ENCODE peak calls at places on chromosomes 11 and 22, in four cellular contexts. K is HCT116, O is GM23248, G is HepG2. F is an unnamed sample.

GRCh38 chr22:49925525-49926128 is 7.2 kb downstream of the CRELD2 start:
- DNase-seq in K (no peak), O (no peak), G (no peak), F (no peak)

GRCh38 chr11:132792341-132793140 is 739.8 kb downstream of the OPCML start:
- DNase-seq in K (no peak), G (no peak), O (no peak), F (no peak)

GRCh38 chr22:29312218-29313125 is 3.0 kb downstream of the RASL10A start:
- DNase-seq in K (no peak), O (no peak), G (no peak), F (no peak)

GRCh38 chr11:115939726-115940421 is 435.7 kb upstream of the CADM1 start:
- DNase-seq in K (no peak), O (no peak), G (no peak), F (no peak)

GRCh38 chr11:47163898-47164297 is 12.8 kb downstream of the ARFGAP2 start:
- DNase-seq in G (no peak), K (no peak), O (no peak), F (no peak)

GRCh38 chr22:23402275-23403151 is 177.6 kb downstream of the IGLL1 start:
- DNase-seq in G (peak), K (peak), O (peak), F (peak)

GRCh38 chr22:46360891-46361290 is 25.4 kb downstream of the TRMU start:
- DNase-seq in O (no peak), K (no peak), G (no peak), F (no peak)

GRCh38 chr11:9263840-9264380 is 1.2 kb downstream of the DENND5A start:
- DNase-seq in G (peak), K (no peak), O (peak), F (peak)

GRCh38 chr22:49426618-49427266 is 400.9 kb downstream of the BRD1 start:
- DNase-seq in G (no peak), K (no peak), O (no peak), F (no peak)

GRCh38 chr11:115808351-115808940 is 304.2 kb upstream of the CADM1 start:
- DNase-seq in O (no peak), G (no peak), K (no peak), F (no peak)

GRCh38 chr11:93518081-93518480 is 25.1 kb downstream of the SMCO4 start:
- DNase-seq in O (no peak), K (no peak), G (no peak), F (no peak)

GRCh38 chr11:117189941-117190544 is 9.1 kb upstream of the TAGLN start:
- DNase-seq in G (no peak), K (no peak), O (no peak), F (no peak)

GRCh38 chr11:61709572-61709971 is 29.4 kb downstream of the DAGLA start:
- DNase-seq in O (no peak), K (no peak), G (no peak), F (no peak)

GRCh38 chr11:73401924-73402833 is 26.0 kb downstream of the RELT start:
- DNase-seq in O (peak), K (no peak), G (no peak), F (no peak)

GRCh38 chr11:44150395-44150794 is 54.9 kb downstream of the EXT2 start:
- DNase-seq in O (no peak), K (no peak), G (no peak), F (no peak)

GRCh38 chr11:1126935-1127663 is 30.7 kb upstream of the MUC5AC start:
- DNase-seq in G (no peak), K (no peak), O (no peak), F (no peak)

GRCh38 chr11:128506999-128507591 is 80.3 kb downstream of the ETS1 start:
- DNase-seq in K (no peak), G (no peak), O (peak), F (peak)

GRCh38 chr11:1293619-1294015 is 15.8 kb downstream of the TOLLIP start:
- DNase-seq in O (peak), K (no peak), G (no peak), F (no peak)

GRCh38 chr11:62513651-62514050 is 33.0 kb downstream of the AHNAK start:
- DNase-seq in O (no peak), G (no peak), K (no peak), F (no peak)

GRCh38 chr11:35507688-35508087 is 17.7 kb downstream of the PAMR1 start:
- DNase-seq in K (no peak), G (no peak), O (peak), F (no peak)

GRCh38 chr22:40009231-40009769 is 14.5 kb downstream of the FAM83F start:
- DNase-seq in O (no peak), G (no peak), K (no peak), F (no peak)

GRCh38 chr11:73154178-73154577 is 12.1 kb upstream of the FCHSD2 start:
- DNase-seq in G (no peak), K (no peak), O (no peak), F (no peak)

GRCh38 chr11:783581-784015 is 6.3 kb downstream of the CEND1 start:
- DNase-seq in G (no peak), O (peak), K (peak), F (peak)

GRCh38 chr22:40571887-40572286 is 64.6 kb downstream of the MRTFA start:
- DNase-seq in K (no peak), G (no peak), O (no peak), F (no peak)

GRCh38 chr11:15234796-15235195 is 120.1 kb downstream of the INSC start:
- DNase-seq in K (no peak), O (no peak), G (no peak), F (no peak)

GRCh38 chr11:113593698-113594308 is 112.3 kb downstream of the TMPRSS5 start:
- DNase-seq in K (no peak), O (peak), G (no peak), F (no peak)

GRCh38 chr11:1639102-1639620 is 9.6 kb downstream of the KRTAP5-5 start:
- DNase-seq in O (no peak), G (no peak), K (no peak), F (no peak)

GRCh38 chr11:102111787-102112653 is 1.8 kb downstream of the YAP1 start:
- DNase-seq in O (peak), K (peak), G (peak), F (peak)

GRCh38 chr11:120564573-120565301 is 53.2 kb downstream of the GRIK4 start:
- DNase-seq in K (no peak), O (peak), G (no peak), F (peak)

GRCh38 chr22:43895986-43896645 is 4.3 kb upstream of the PNPLA5 start:
- DNase-seq in G (no peak), O (no peak), K (no peak), F (no peak)

GRCh38 chr11:116328851-116329250 is 443.9 kb downstream of the BUD13 start:
- DNase-seq in K (no peak), G (no peak), O (no peak), F (no peak)

GRCh38 chr11:11770921-11771484 is 70.8 kb upstream of the USP47 start:
- DNase-seq in K (no peak), O (no peak), G (no peak), F (no peak)

GRCh38 chr11:11769362-11769761 is 72.4 kb upstream of the USP47 start:
- DNase-seq in K (no peak), G (no peak), O (no peak), F (no peak)

GRCh38 chr11:11772865-11773515 is 68.8 kb upstream of the USP47 start:
- DNase-seq in K (no peak), G (no peak), O (no peak), F (no peak)

GRCh38 chr11:11769782-11770181 is 72.0 kb upstream of the USP47 start:
- DNase-seq in K (no peak), G (no peak), O (no peak), F (no peak)

GRCh38 chr11:11770274-11770673 is 71.5 kb upstream of the USP47 start:
- DNase-seq in O (no peak), K (no peak), G (no peak), F (no peak)
- H3K9ac ChIP-seq in O (no peak), K (no peak), G (no peak), F (no peak)

DNA sequence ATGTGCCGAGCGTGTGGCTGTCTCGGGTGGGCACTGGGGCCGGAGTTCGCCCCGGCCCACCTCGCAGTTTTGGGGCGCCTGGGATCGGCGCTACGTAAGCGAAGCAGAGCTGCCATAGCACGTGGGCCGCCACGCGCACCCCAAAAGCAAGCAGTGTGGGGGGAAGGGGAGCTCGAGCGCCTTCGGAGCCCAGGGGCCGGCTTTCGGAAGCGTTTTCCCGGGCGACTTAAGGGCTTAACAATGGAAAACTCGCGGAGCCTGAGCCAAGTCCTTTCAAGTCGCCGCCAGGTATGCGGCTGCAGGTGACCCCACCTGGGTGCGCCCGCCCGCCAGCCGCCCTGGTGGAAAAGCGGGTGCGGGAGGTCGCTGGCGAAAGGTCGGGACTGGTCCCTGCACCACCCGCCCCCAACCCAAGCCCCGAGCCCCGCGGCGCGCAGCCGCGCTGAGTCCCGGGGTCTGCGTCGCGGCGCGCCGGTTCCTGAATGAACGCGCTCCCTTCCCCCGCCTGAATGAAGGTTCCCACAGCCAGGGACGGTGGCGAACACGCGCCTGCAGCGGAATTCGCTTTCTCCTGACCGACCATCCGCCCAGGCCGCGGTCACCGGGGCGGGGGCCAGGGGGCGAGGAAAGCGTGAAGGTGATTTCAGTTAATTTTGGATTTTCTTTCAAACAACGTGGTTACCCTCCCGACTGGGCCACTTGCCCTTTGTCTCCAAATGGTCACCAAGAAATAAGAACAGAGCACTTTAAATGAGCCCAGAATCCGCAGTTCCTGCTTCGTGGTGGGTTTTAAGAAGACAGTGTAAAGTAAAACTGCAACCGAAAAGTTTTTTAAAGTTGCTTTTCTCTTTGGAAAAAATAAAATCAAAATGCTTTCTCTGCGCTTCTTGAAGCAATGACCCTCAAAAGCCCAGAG is 2.7 kb upstream of the CCND1 start:
- DNase-seq in O (peak), G (no peak), K (peak), F (peak)
- H3K9ac ChIP-seq in O (peak), G (peak), K (peak), F (peak)

GRCh38 chr22:41946360-41947180 is at the start of gene CENPM:
- DNase-seq in O (peak), G (peak), K (peak), F (peak)

GRCh38 chr22:41947181-41948080 is 479 bp upstream of the CENPM start:
- DNase-seq in G (no peak), O (no peak), K (no peak), F (no peak)

GRCh38 chr22:41951898-41952474 is at the start of gene SMIM45:
- DNase-seq in G (no peak), O (no peak), K (no peak), F (no peak)

GRCh38 chr22:41949297-41949965 is 2.5 kb upstream of the CENPM start:
- DNase-seq in G (no peak), O (no peak), K (no peak), F (no peak)

DNA sequence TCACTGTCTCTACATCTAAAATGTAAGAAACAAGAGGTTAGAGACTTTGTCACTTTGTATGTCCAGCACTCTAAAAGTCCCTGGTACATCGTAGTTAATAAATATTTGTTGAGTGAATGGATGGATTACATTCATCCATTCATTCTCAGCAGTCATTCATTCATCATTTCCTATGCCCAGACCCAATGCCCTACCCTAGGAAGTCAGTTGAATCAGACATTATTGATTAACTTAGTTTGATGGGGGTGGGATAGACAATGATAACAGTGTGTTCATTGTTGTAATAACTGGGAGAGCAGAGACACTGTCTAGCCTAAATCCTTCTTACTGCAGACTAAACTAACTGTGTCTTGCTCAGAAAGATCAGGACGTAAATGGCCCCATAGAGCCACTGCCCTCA is 1.2 kb upstream of the CENPM start:
- DNase-seq in K (no peak), O (no peak), G (peak), F (no peak)
- H3K9ac ChIP-seq in K (peak), O (no peak), G (no peak), F (no peak)

DNA sequence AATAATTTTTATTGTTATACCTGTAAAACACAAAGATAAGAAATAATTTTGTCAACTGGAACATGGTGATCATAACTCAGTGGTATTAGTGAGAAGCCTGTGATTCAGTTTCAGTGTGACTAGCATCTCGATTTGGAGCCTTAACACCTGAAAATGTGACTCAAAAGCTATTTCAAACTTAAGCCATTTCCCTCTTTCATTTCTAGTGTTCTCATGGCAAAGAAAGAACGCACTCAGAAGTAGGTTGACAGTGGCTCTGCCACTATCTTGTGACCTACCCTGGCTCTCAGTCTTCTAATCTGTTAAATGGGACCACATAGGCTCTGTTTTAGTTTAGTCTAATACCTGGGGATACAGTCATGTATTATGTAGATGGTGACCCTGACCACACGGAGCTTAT is 62.7 kb downstream of the ISX start:
- DNase-seq in G (no peak), O (no peak), K (no peak), F (no peak)
- H3K9ac ChIP-seq in G (no peak), O (no peak), K (no peak), F (no peak)

GRCh38 chr11:16923987-16924386 is 90.2 kb downstream of the PLEKHA7 start:
- DNase-seq in O (no peak), K (no peak), G (no peak), F (no peak)

GRCh38 chr11:16924462-16924825 is 89.8 kb downstream of the PLEKHA7 start:
- DNase-seq in O (no peak), G (no peak), K (no peak), F (no peak)

GRCh38 chr11:16926868-16927267 is 87.3 kb downstream of the PLEKHA7 start:
- DNase-seq in K (no peak), O (no peak), G (no peak), F (no peak)

GRCh38 chr11:16924826-16925494 is 89.3 kb downstream of the PLEKHA7 start:
- DNase-seq in K (peak), G (peak), O (peak), F (peak)

DNA sequence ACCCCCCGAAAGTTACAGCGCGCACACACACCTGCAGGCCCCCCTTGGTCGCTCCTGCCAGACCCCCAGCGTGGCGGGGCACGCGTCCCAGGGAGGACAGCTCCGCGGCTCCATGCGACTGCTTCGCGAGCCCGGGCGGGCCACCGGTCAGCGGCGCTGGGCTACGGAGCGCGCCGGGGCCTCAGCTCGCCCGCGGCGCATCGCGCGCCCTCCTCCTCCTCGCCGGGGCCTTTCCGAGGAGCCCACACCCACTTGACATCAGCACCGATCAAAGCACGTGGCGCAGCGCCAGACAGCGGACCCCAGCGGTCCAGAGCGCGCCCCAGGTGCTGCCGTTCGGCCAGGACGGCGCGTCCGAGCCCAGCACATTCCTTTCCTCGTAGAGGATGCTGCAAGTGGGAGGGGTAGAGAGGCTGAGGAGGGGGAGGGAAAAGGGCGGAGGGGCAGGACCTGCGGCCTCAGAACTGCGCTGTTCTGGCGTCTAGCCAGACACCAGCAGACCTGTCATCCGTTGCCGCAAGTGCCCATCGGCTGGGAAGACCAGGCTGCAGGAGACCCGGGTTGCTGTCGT is 88.6 kb downstream of the PLEKHA7 start:
- DNase-seq in G (peak), O (peak), K (peak), F (peak)
- H3K9ac ChIP-seq in G (peak), O (no peak), K (peak), F (no peak)

GRCh38 chr11:63686912-63687311 is 5.6 kb downstream of the RTN3 start:
- DNase-seq in K (no peak), O (peak), G (no peak), F (peak)

GRCh38 chr11:63681208-63682044 is at the start of gene RTN3:
- DNase-seq in G (peak), O (peak), K (peak), F (peak)

GRCh38 chr11:63680842-63681207 is 475 bp upstream of the RTN3 start:
- DNase-seq in K (no peak), G (no peak), O (peak), F (no peak)

GRCh38 chr11:63682045-63682915 is 980 bp downstream of the RTN3 start:
- DNase-seq in K (no peak), O (peak), G (peak), F (no peak)

DNA sequence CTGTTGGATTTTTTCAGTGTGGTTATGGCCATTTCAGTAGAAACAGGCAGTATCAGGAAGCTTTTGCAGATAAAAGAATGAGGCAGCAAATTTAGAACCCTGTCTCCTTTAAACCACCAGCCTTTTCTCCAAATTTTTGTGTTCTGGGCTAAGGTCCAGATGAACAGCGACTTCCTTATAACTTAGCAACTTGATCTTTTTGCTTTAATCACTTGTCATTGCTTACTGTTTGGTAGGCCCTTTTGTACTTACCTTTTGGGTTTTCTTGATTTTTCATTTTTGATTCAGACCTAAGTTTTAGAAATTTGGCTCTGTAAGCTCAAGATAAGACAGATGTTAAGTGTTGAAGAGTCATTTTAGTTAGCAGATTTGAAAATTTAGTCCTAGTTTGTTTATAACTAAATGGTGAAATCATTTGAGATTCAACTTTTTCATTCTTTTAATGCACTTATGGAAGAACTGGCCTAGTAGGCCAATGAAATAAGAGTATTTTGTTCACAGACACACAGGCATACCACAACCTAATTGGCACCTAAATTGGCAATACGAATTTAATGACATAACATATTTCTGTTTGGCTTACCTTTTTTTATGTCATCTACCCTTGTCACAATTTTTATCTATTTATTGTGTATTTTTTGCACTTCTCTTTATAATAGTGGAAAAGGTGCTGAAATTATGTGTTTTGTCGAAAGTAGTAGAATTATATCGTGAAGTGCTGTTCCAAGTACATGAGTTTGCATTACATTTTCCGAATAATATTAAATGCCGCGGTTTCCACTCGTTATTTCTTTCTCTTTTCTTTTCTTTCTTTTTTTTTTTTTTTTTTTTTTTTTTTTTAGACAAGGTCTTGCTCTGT is 2.1 kb downstream of the RTN3 start:
- DNase-seq in O (peak), K (no peak), G (no peak), F (peak)
- H3K9ac ChIP-seq in O (peak), K (no peak), G (peak), F (no peak)

GRCh38 chr11:2883717-2884423 is 1.7 kb downstream of the CDKN1C start:
- DNase-seq in O (peak), K (no peak), G (no peak), F (peak)
- H3K9ac ChIP-seq in O (peak), K (peak), G (no peak), F (peak)

F was measured in fibroblast of lung.